ENCODE peak calls at places on chromosome 3, in seven cellular contexts. T is CD4-positive, CD25-positive, alpha-beta regulatory T cell; H is effector memory CD4-positive, alpha-beta T cell; S is activated CD4-positive, alpha-beta T cell treated with anti-CD3 and anti-CD28 coated beads, Interleukin-2, amount 10 ng/mL, durations not matched to agents 7 days and 5 days; Z is SW480; D is RKO; N is lower lobe of right lung. L is an unnamed sample.

GRCh38 chr3:196546537-196546936 is 21.8 kb downstream of the WDR53 start:
- DNase-seq in Z (no peak), N (no peak), D (no peak), S (no peak), H (no peak), T (no peak), L (no peak)

GRCh38 chr3:71893120-71893519 is 108.2 kb upstream of the PROK2 start:
- DNase-seq in Z (no peak), H (no peak), D (no peak), T (no peak), S (no peak), N (no peak), L (no peak)

GRCh38 chr3:129756871-129757270 is 136.6 kb downstream of the TMCC1 start:
- DNase-seq in N (no peak), T (no peak), Z (no peak), D (no peak), H (no peak), S (no peak), L (no peak)

GRCh38 chr3:160929595-160929994 is 173.6 kb downstream of the PPM1L start:
- DNase-seq in Z (no peak), T (no peak), S (no peak), N (no peak), D (peak), H (no peak), L (no peak)

GRCh38 chr3:123075359-123075758 is 8.5 kb downstream of the PDIA5 start:
- DNase-seq in H (no peak), T (no peak), D (no peak), Z (peak), S (no peak), N (no peak), L (no peak)

GRCh38 chr3:44729384-44729910 is at the start of gene ZNF501:
- DNase-seq in Z (peak), D (peak), S (peak), H (peak), N (peak), T (peak), L (peak)

GRCh38 chr3:127450331-127450730 is 140.2 kb downstream of the TPRA1 start:
- DNase-seq in Z (no peak), D (no peak), S (no peak), T (no peak), N (peak), H (no peak), L (no peak)

GRCh38 chr3:195769551-195769950 is 42.2 kb downstream of the MUC4 start:
- DNase-seq in Z (no peak), D (no peak), H (no peak), N (no peak), T (no peak), S (no peak), L (no peak)

GRCh38 chr3:188729422-188729821 is 442.3 kb upstream of the TPRG1 start:
- DNase-seq in H (no peak), D (no peak), T (no peak), N (no peak), S (no peak), Z (no peak), L (no peak)

GRCh38 chr3:128572644-128573105 is 77.9 kb downstream of the RPN1 start:
- DNase-seq in H (peak), N (no peak), D (peak), T (no peak), S (peak), Z (peak), L (peak)

L was measured in T-helper 1 cell.